ENCODE peak calls at places on chromosomes 2 and 18, in nine cellular contexts. Z is GM12865, I is upper lobe of right lung, S is psoas muscle, N is dorsolateral prefrontal cortex, G is choroid plexus epithelial cell, M is lower lobe of right lung, C is fibroblast of villous mesenchyme, T is IMR-90. K is an unnamed sample.

GRCh38 chr18:23932385-23933067 is 82.0 kb upstream of the TTC39C start:
- DNase-seq in S (no peak), I (no peak), G (no peak), C (peak), Z (no peak), T (no peak), N (no peak), M (no peak), K (no peak)

GRCh38 chr2:181528441-181528840 is 71.3 kb downstream of the ITGA4 start:
- DNase-seq in C (no peak), S (no peak), M (no peak), G (no peak), T (no peak), I (no peak), N (no peak), Z (no peak), K (no peak)

GRCh38 chr2:45616663-45617411 is 5.8 kb upstream of the SRBD1 start:
- DNase-seq in S (no peak), M (no peak), G (peak), C (peak), Z (no peak), I (no peak), N (no peak), T (peak), K (peak)

GRCh38 chr2:10909050-10909995 is 2.4 kb upstream of the KCNF1 start:
- DNase-seq in Z (peak), T (no peak), M (no peak), G (peak), S (no peak), I (no peak), N (no peak), C (no peak), K (no peak)

GRCh38 chr2:226426292-226426736 is 373.3 kb downstream of the IRS1 start:
- DNase-seq in S (no peak), N (no peak), C (peak), Z (no peak), G (peak), I (no peak), M (no peak), T (peak), K (peak)

GRCh38 chr18:9321017-9321452 is 13.5 kb upstream of the TWSG1 start:
- DNase-seq in G (peak), M (no peak), T (peak), C (peak), Z (no peak), S (no peak), N (no peak), I (no peak), K (peak)

GRCh38 chr2:207516206-207516605 is 13.6 kb upstream of the CREB1 start:
- DNase-seq in Z (no peak), C (no peak), M (no peak), T (no peak), G (peak), S (no peak), I (no peak), N (no peak), K (peak)

GRCh38 chr2:148957023-148957422 is 81.5 kb upstream of the LYPD6B start:
- DNase-seq in S (no peak), G (no peak), C (no peak), N (no peak), I (no peak), T (no peak), M (no peak), Z (no peak), K (no peak)

GRCh38 chr2:18473241-18473841 is 87.1 kb downstream of the RDH14 start:
- DNase-seq in C (peak), Z (no peak), S (peak), N (peak), G (peak), M (no peak), I (no peak), T (peak), K (peak)

GRCh38 chr2:27855476-27855875 is 34.7 kb downstream of the RBKS start:
- DNase-seq in I (no peak), M (no peak), C (peak), S (no peak), N (no peak), T (peak), G (peak), Z (no peak), K (peak)

GRCh38 chr2:29518988-29519925 is 402.1 kb downstream of the ALK start:
- DNase-seq in Z (no peak), S (no peak), M (no peak), N (no peak), T (peak), C (peak), G (peak), I (no peak), K (peak)

GRCh38 chr18:9215221-9215933 is 78.8 kb downstream of the ANKRD12 start:
- DNase-seq in I (no peak), G (no peak), S (no peak), M (no peak), N (no peak), C (peak), Z (no peak), T (no peak), K (peak)

GRCh38 chr2:229342376-229342775 is 71.3 kb upstream of the PID1 start:
- DNase-seq in Z (peak), S (peak), C (peak), N (peak), T (no peak), G (peak), I (peak), M (peak), K (peak)

GRCh38 chr2:128435576-128436497 is 117.2 kb upstream of the HS6ST1 start:
- DNase-seq in C (no peak), G (no peak), T (no peak), N (no peak), I (peak), S (no peak), Z (no peak), M (no peak), K (no peak)

GRCh38 chr2:237092920-237093781 is 7.5 kb downstream of the COPS8 start:
- DNase-seq in T (peak), I (no peak), M (no peak), C (peak), Z (no peak), N (no peak), G (peak), S (peak), K (peak)

GRCh38 chr2:130740671-130741070 is 11.8 kb downstream of the GPR148 start:
- DNase-seq in G (no peak), T (no peak), Z (no peak), C (no peak), I (no peak), S (no peak), M (no peak), N (no peak), K (no peak)

GRCh38 chr18:48797841-48798255 is 152.9 kb downstream of the SMAD7 start:
- DNase-seq in N (no peak), S (peak), T (no peak), C (peak), G (no peak), I (peak), M (peak), Z (no peak), K (no peak)

GRCh38 chr2:13006407-13006806 is 289.7 kb downstream of the TRIB2 start:
- DNase-seq in S (no peak), N (no peak), I (no peak), T (no peak), Z (no peak), C (no peak), M (no peak), G (peak), K (peak)

GRCh38 chr2:159045545-159046454 is 77.4 kb downstream of the TANC1 start:
- DNase-seq in M (no peak), S (no peak), C (no peak), N (no peak), T (peak), I (no peak), Z (no peak), G (peak), K (peak)

GRCh38 chr2:64463784-64464183 is 9.8 kb downstream of the LGALSL start:
- DNase-seq in C (peak), I (no peak), S (no peak), G (peak), Z (no peak), N (no peak), T (peak), M (no peak), K (peak)

GRCh38 chr2:195414479-195414878 is 242.5 kb upstream of the SLC39A10 start:
- DNase-seq in N (no peak), Z (no peak), I (no peak), T (no peak), M (no peak), C (no peak), G (no peak), S (no peak), K (no peak)

GRCh38 chr2:237766334-237766733 is 32.2 kb upstream of the RBM44 start:
- DNase-seq in Z (no peak), G (peak), C (no peak), N (no peak), S (no peak), T (peak), I (no peak), M (no peak), K (no peak)

GRCh38 chr2:7517851-7518250 is 600.6 kb downstream of the RNF144A start:
- DNase-seq in Z (no peak), N (no peak), C (no peak), S (no peak), I (no peak), T (no peak), G (no peak), M (no peak), K (no peak)

GRCh38 chr18:26227051-26227672 is 917 bp downstream of the TAF4B start:
- DNase-seq in C (peak), G (peak), S (no peak), N (peak), Z (no peak), I (no peak), M (no peak), T (no peak), K (peak)

GRCh38 chr2:64622443-64623231 is 31.1 kb downstream of the SERTAD2 start:
- DNase-seq in Z (no peak), N (no peak), M (no peak), C (no peak), I (no peak), S (no peak), G (peak), T (no peak), K (no peak)

GRCh38 chr2:236663671-236664101 is 94.1 kb downstream of the ACKR3 start:
- DNase-seq in G (no peak), Z (no peak), N (no peak), M (no peak), S (peak), I (no peak), T (peak), C (peak), K (peak)

GRCh38 chr2:94956797-94957391 is 68.6 kb upstream of the MAL start:
- DNase-seq in I (no peak), T (peak), N (peak), S (no peak), G (peak), Z (peak), M (no peak), C (peak), K (peak)

GRCh38 chr2:173496746-173497145 is 142.1 kb downstream of the CDCA7 start:
- DNase-seq in G (peak), Z (no peak), M (no peak), C (peak), N (no peak), S (no peak), T (peak), I (no peak), K (no peak)

GRCh38 chr2:64934530-64934929 is 54.7 kb upstream of the SLC1A4 start:
- DNase-seq in S (no peak), M (no peak), G (no peak), Z (peak), N (no peak), C (no peak), I (no peak), T (no peak), K (no peak)

GRCh38 chr2:234630676-234631350 is 133.9 kb upstream of the ARL4C start:
- DNase-seq in M (no peak), T (peak), C (peak), Z (no peak), S (no peak), G (peak), N (no peak), I (no peak), K (no peak)

GRCh38 chr2:32291746-32292145 is 14.0 kb downstream of the YIPF4 start:
- DNase-seq in N (no peak), Z (no peak), C (no peak), S (no peak), T (no peak), M (no peak), I (no peak), G (peak), K (peak)

GRCh38 chr18:8800876-8801262 is 95.5 kb downstream of the MTCL1 start:
- DNase-seq in M (no peak), T (no peak), G (no peak), C (no peak), S (no peak), N (no peak), I (no peak), Z (no peak), K (no peak)

GRCh38 chr2:181411105-181411849 is 45.9 kb upstream of the ITGA4 start:
- DNase-seq in M (no peak), Z (peak), I (no peak), T (no peak), G (peak), N (no peak), S (no peak), C (peak), K (peak)

DNA sequence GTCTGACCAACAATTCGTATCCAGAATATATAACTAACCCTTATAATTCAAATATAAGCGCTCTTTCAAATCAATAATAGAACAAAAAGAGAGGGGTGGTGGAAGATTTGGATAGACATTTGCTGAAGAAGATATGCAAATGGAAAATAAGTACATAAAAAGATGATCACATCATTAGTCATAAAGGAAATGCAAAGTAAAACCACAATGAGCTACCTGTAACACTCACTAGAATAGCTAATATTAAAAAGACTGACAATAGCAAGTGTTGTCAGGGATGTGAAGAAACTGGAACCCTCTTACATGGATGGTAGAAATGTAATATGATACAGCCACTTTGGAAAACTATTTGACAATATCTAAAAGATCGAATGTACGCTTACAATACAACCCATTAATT is 84.9 kb upstream of the MRPS9 start:
- DNase-seq in Z (no peak), S (no peak), I (no peak), G (no peak), M (no peak), T (no peak), N (no peak), C (no peak), K (no peak)
- H3K4me3 ChIP-seq in Z (no peak), S (no peak), I (no peak), G (no peak), M (no peak), T (no peak), N (no peak), C (no peak), K (no peak)

DNA sequence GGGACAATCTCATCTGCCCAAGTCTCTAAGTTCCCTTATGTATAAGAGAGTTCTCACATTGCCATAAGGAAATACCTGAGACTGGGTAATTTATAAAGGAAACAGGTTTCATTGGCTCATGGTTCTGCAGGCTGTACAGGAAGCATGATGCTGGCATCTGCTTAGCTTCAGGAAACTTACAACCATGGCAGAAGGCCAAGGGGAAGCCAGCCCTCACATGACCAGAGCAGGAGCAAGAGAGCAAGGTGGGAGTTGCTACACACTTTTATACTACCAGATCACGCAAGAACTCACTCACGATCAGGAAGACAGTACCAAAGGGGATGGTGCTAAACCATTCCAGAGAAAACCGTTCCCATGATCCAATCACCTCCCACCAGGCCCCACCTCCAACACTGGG is 73.9 kb downstream of the PRKRA start:
- DNase-seq in Z (no peak), T (no peak), G (no peak), I (no peak), C (no peak), N (no peak), M (no peak), S (no peak), K (peak)
- TF ChIP-seq CTCF in Z (no peak), T (no peak), G (no peak), I (no peak), C (no peak), N (no peak), M (no peak), S (no peak), K (no peak)

GRCh38 chr2:216014986-216015385 is 1.6 kb upstream of the MREG start:
- DNase-seq in G (no peak), C (no peak), T (no peak), N (no peak), M (no peak), I (no peak), S (no peak), Z (no peak), K (no peak)

GRCh38 chr2:216017365-216017764 is 4.0 kb upstream of the MREG start:
- DNase-seq in T (peak), Z (peak), I (no peak), G (peak), C (no peak), N (no peak), S (no peak), M (no peak), K (no peak)

GRCh38 chr2:216015722-216016464 is 2.5 kb upstream of the MREG start:
- DNase-seq in G (no peak), I (no peak), C (no peak), Z (peak), S (no peak), M (no peak), N (no peak), T (no peak), K (no peak)

GRCh38 chr2:216018709-216019108 is 5.4 kb upstream of the MREG start:
- DNase-seq in G (no peak), Z (no peak), T (no peak), I (no peak), M (no peak), N (no peak), C (no peak), S (no peak), K (no peak)

DNA sequence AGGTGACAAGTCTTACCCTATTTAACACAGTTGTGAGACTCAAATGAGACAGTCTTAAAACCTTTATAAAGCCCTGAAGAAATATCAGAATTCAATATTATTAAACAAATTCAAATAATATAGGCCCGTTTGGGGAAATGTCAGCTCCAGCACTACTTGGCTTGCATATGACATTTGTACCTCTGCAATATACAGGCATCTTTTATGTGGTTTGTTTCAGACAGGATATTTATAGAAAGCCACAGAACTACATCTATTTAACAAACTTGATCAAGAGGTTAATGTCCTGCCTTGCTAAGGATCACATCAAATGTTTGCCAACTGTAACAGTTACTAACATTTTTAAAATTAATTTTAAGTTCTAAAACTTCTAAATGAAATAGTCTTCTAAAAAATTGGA is 3.2 kb upstream of the MREG start:
- DNase-seq in S (no peak), Z (no peak), I (no peak), T (no peak), N (no peak), G (no peak), C (no peak), M (no peak), K (no peak)
- H3K4me3 ChIP-seq in S (no peak), Z (peak), I (no peak), T (no peak), N (no peak), G (no peak), C (no peak), M (no peak), K (no peak)

GRCh38 chr2:239275037-239275685 is 125.7 kb downstream of the HDAC4 start:
- DNase-seq in C (peak), I (peak), Z (peak), T (peak), G (peak), S (peak), M (peak), N (peak), K (peak)
- TF ChIP-seq CTCF in C (peak), I (no peak), Z (no peak), T (peak), G (peak), S (no peak), M (no peak), N (no peak), K (peak)

DNA sequence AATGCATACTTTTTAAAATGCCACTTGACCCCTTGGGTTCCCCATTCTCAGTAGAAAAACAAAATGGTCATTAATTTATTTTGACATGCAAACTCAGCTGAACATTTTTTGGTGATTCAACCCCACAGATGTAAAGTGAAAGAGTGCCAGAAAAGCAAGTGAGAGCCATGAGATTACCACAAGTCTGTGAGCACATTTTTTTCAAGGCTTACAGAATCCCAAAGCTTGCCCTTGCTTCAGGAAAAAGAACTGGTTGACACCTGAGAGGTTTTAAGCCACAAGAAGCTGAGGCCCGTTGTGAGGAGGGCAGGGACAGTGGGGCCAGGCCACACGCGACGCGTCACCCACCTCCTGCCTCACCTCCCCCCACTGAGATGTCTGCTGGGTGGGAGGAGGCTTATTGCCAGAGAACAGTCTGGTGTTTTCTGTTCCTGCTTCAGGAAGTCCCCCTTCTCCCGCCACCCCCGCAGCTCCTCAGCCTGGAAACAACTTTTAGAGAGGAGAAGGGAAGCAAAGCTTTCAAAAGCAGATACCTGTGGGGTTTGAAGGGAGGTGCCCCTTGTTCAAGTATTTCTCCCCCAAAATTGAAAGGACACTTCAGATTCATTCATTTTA is 70.5 kb upstream of the CYP1B1 start:
- DNase-seq in G (peak), I (peak), T (peak), Z (peak), C (peak), S (peak), M (peak), N (peak), K (peak)
- H3K4me3 ChIP-seq in G (no peak), I (no peak), T (no peak), Z (peak), C (peak), S (no peak), M (no peak), N (no peak), K (peak)

GRCh38 chr2:74507145-74507925 is at the start of gene PCGF1:
- DNase-seq in Z (peak), T (peak), G (peak), M (peak), C (peak), S (peak), N (peak), I (peak), K (peak)
- TF ChIP-seq CTCF in Z (peak), T (peak), G (peak), M (peak), C (peak), S (peak), N (peak), I (peak), K (peak)